ENCODE peak calls at places on chromosome 11, in nine cellular contexts. One of them, this sample, is unnamed.

GRCh38 chr11:27861706-27862430 is 161.6 kb upstream of the BDNF start:
- DNase-seq in MM.1S: no peak
- DNase-seq in chondrocyte: no peak
- DNase-seq in activated CD4-positive, alpha-beta memory T cell treated with anti-CD3 and anti-CD28 coated beads, Interleukin-2, amount 10 ng/mL, durations not matched to agents 7 days and 5 days: no peak
- DNase-seq in gastrocnemius medialis: no peak
- DNase-seq in brain pericyte: no peak
- DNase-seq in A549: no peak
- DNase-seq in KBM-7: no peak
- DNase-seq in progenitor cell of endocrine pancreas: no peak
- DNase-seq in this sample: peak

GRCh38 chr11:130719516-130719915 is 196.8 kb downstream of the SNX19 start:
- DNase-seq in KBM-7: no peak
- DNase-seq in chondrocyte: no peak
- DNase-seq in progenitor cell of endocrine pancreas: no peak
- DNase-seq in brain pericyte: no peak
- DNase-seq in gastrocnemius medialis: no peak
- DNase-seq in A549: no peak
- DNase-seq in MM.1S: no peak
- DNase-seq in activated CD4-positive, alpha-beta memory T cell treated with anti-CD3 and anti-CD28 coated beads, Interleukin-2, amount 10 ng/mL, durations not matched to agents 7 days and 5 days: no peak
- DNase-seq in this sample: peak

GRCh38 chr11:77557553-77557952 is 32.2 kb upstream of the AQP11 start:
- DNase-seq in brain pericyte: no peak
- DNase-seq in chondrocyte: no peak
- DNase-seq in progenitor cell of endocrine pancreas: no peak
- DNase-seq in KBM-7: peak
- DNase-seq in A549: no peak
- DNase-seq in gastrocnemius medialis: no peak
- DNase-seq in MM.1S: peak
- DNase-seq in activated CD4-positive, alpha-beta memory T cell treated with anti-CD3 and anti-CD28 coated beads, Interleukin-2, amount 10 ng/mL, durations not matched to agents 7 days and 5 days: no peak
- DNase-seq in this sample: peak

GRCh38 chr11:122920579-122920978 is 38.0 kb downstream of the JHY start:
- DNase-seq in A549: no peak
- DNase-seq in brain pericyte: no peak
- DNase-seq in MM.1S: no peak
- DNase-seq in activated CD4-positive, alpha-beta memory T cell treated with anti-CD3 and anti-CD28 coated beads, Interleukin-2, amount 10 ng/mL, durations not matched to agents 7 days and 5 days: no peak
- DNase-seq in progenitor cell of endocrine pancreas: no peak
- DNase-seq in chondrocyte: no peak
- DNase-seq in KBM-7: no peak
- DNase-seq in gastrocnemius medialis: no peak
- DNase-seq in this sample: no peak

GRCh38 chr11:103892603-103893002 is 143.8 kb upstream of the DDI1 start:
- DNase-seq in brain pericyte: peak
- DNase-seq in gastrocnemius medialis: no peak
- DNase-seq in KBM-7: no peak
- DNase-seq in MM.1S: no peak
- DNase-seq in progenitor cell of endocrine pancreas: no peak
- DNase-seq in chondrocyte: no peak
- DNase-seq in activated CD4-positive, alpha-beta memory T cell treated with anti-CD3 and anti-CD28 coated beads, Interleukin-2, amount 10 ng/mL, durations not matched to agents 7 days and 5 days: no peak
- DNase-seq in A549: peak
- DNase-seq in this sample: peak

GRCh38 chr11:1863352-1864215 is 10.7 kb downstream of the LSP1 start:
- DNase-seq in progenitor cell of endocrine pancreas: no peak
- DNase-seq in activated CD4-positive, alpha-beta memory T cell treated with anti-CD3 and anti-CD28 coated beads, Interleukin-2, amount 10 ng/mL, durations not matched to agents 7 days and 5 days: no peak
- DNase-seq in brain pericyte: peak
- DNase-seq in MM.1S: no peak
- DNase-seq in A549: peak
- DNase-seq in gastrocnemius medialis: peak
- DNase-seq in KBM-7: peak
- DNase-seq in chondrocyte: no peak
- DNase-seq in this sample: peak

GRCh38 chr11:121615506-121615905 is 162.7 kb upstream of the SORL1-AS1 start:
- DNase-seq in gastrocnemius medialis: no peak
- DNase-seq in brain pericyte: no peak
- DNase-seq in activated CD4-positive, alpha-beta memory T cell treated with anti-CD3 and anti-CD28 coated beads, Interleukin-2, amount 10 ng/mL, durations not matched to agents 7 days and 5 days: no peak
- DNase-seq in progenitor cell of endocrine pancreas: no peak
- DNase-seq in chondrocyte: no peak
- DNase-seq in A549: no peak
- DNase-seq in KBM-7: no peak
- DNase-seq in MM.1S: no peak
- DNase-seq in this sample: no peak

GRCh38 chr11:71491531-71492329 is 35.3 kb upstream of the KRTAP5-7 start:
- DNase-seq in chondrocyte: peak
- DNase-seq in KBM-7: no peak
- DNase-seq in gastrocnemius medialis: no peak
- DNase-seq in progenitor cell of endocrine pancreas: peak
- DNase-seq in MM.1S: no peak
- DNase-seq in A549: no peak
- DNase-seq in activated CD4-positive, alpha-beta memory T cell treated with anti-CD3 and anti-CD28 coated beads, Interleukin-2, amount 10 ng/mL, durations not matched to agents 7 days and 5 days: peak
- DNase-seq in brain pericyte: no peak
- DNase-seq in this sample: no peak

GRCh38 chr11:76781046-76781801 is 1.9 kb upstream of the TSKU start:
- DNase-seq in activated CD4-positive, alpha-beta memory T cell treated with anti-CD3 and anti-CD28 coated beads, Interleukin-2, amount 10 ng/mL, durations not matched to agents 7 days and 5 days: no peak
- DNase-seq in gastrocnemius medialis: no peak
- DNase-seq in A549: no peak
- DNase-seq in MM.1S: no peak
- DNase-seq in brain pericyte: no peak
- DNase-seq in progenitor cell of endocrine pancreas: no peak
- DNase-seq in KBM-7: no peak
- DNase-seq in chondrocyte: peak
- DNase-seq in this sample: no peak

GRCh38 chr11:111502611-111503010 is 9.6 kb downstream of the BTG4 start:
- DNase-seq in gastrocnemius medialis: no peak
- DNase-seq in A549: no peak
- DNase-seq in chondrocyte: no peak
- DNase-seq in progenitor cell of endocrine pancreas: no peak
- DNase-seq in activated CD4-positive, alpha-beta memory T cell treated with anti-CD3 and anti-CD28 coated beads, Interleukin-2, amount 10 ng/mL, durations not matched to agents 7 days and 5 days: no peak
- DNase-seq in brain pericyte: no peak
- DNase-seq in MM.1S: no peak
- DNase-seq in KBM-7: no peak
- DNase-seq in this sample: no peak

GRCh38 chr11:130700092-130700491 is 216.2 kb downstream of the SNX19 start:
- DNase-seq in brain pericyte: no peak
- DNase-seq in activated CD4-positive, alpha-beta memory T cell treated with anti-CD3 and anti-CD28 coated beads, Interleukin-2, amount 10 ng/mL, durations not matched to agents 7 days and 5 days: no peak
- DNase-seq in progenitor cell of endocrine pancreas: no peak
- DNase-seq in KBM-7: no peak
- DNase-seq in MM.1S: no peak
- DNase-seq in A549: no peak
- DNase-seq in gastrocnemius medialis: no peak
- DNase-seq in chondrocyte: no peak
- DNase-seq in this sample: no peak

GRCh38 chr11:9748361-9748970 is 84.6 kb downstream of the SWAP70 start:
- DNase-seq in progenitor cell of endocrine pancreas: no peak
- DNase-seq in KBM-7: peak
- DNase-seq in brain pericyte: peak
- DNase-seq in gastrocnemius medialis: no peak
- DNase-seq in activated CD4-positive, alpha-beta memory T cell treated with anti-CD3 and anti-CD28 coated beads, Interleukin-2, amount 10 ng/mL, durations not matched to agents 7 days and 5 days: peak
- DNase-seq in chondrocyte: no peak
- DNase-seq in A549: peak
- DNase-seq in MM.1S: peak
- DNase-seq in this sample: peak

GRCh38 chr11:124865902-124866851 is 945 bp downstream of the ROBO3 start:
- DNase-seq in MM.1S: peak
- DNase-seq in A549: peak
- DNase-seq in progenitor cell of endocrine pancreas: peak
- DNase-seq in KBM-7: peak
- DNase-seq in brain pericyte: no peak
- DNase-seq in chondrocyte: no peak
- DNase-seq in gastrocnemius medialis: no peak
- DNase-seq in activated CD4-positive, alpha-beta memory T cell treated with anti-CD3 and anti-CD28 coated beads, Interleukin-2, amount 10 ng/mL, durations not matched to agents 7 days and 5 days: peak
- DNase-seq in this sample: no peak

GRCh38 chr11:16184588-16184987 is 171.8 kb downstream of the SOX6 start:
- DNase-seq in progenitor cell of endocrine pancreas: no peak
- DNase-seq in KBM-7: no peak
- DNase-seq in gastrocnemius medialis: peak
- DNase-seq in activated CD4-positive, alpha-beta memory T cell treated with anti-CD3 and anti-CD28 coated beads, Interleukin-2, amount 10 ng/mL, durations not matched to agents 7 days and 5 days: no peak
- DNase-seq in brain pericyte: peak
- DNase-seq in A549: peak
- DNase-seq in MM.1S: no peak
- DNase-seq in chondrocyte: no peak
- DNase-seq in this sample: no peak

GRCh38 chr11:121257976-121258375 is 34.6 kb upstream of the SC5D start:
- DNase-seq in brain pericyte: no peak
- DNase-seq in activated CD4-positive, alpha-beta memory T cell treated with anti-CD3 and anti-CD28 coated beads, Interleukin-2, amount 10 ng/mL, durations not matched to agents 7 days and 5 days: no peak
- DNase-seq in progenitor cell of endocrine pancreas: no peak
- DNase-seq in gastrocnemius medialis: no peak
- DNase-seq in KBM-7: no peak
- DNase-seq in A549: no peak
- DNase-seq in MM.1S: no peak
- DNase-seq in chondrocyte: no peak
- DNase-seq in this sample: no peak

GRCh38 chr11:110587972-110588371 is 124.3 kb downstream of the ARHGAP20 start:
- DNase-seq in brain pericyte: peak
- DNase-seq in A549: no peak
- DNase-seq in gastrocnemius medialis: no peak
- DNase-seq in chondrocyte: no peak
- DNase-seq in progenitor cell of endocrine pancreas: no peak
- DNase-seq in activated CD4-positive, alpha-beta memory T cell treated with anti-CD3 and anti-CD28 coated beads, Interleukin-2, amount 10 ng/mL, durations not matched to agents 7 days and 5 days: no peak
- DNase-seq in KBM-7: no peak
- DNase-seq in MM.1S: no peak
- DNase-seq in this sample: peak

GRCh38 chr11:28715726-28716125 is 607.5 kb downstream of the METTL15 start:
- DNase-seq in chondrocyte: no peak
- DNase-seq in progenitor cell of endocrine pancreas: no peak
- DNase-seq in gastrocnemius medialis: no peak
- DNase-seq in brain pericyte: no peak
- DNase-seq in KBM-7: no peak
- DNase-seq in activated CD4-positive, alpha-beta memory T cell treated with anti-CD3 and anti-CD28 coated beads, Interleukin-2, amount 10 ng/mL, durations not matched to agents 7 days and 5 days: no peak
- DNase-seq in A549: no peak
- DNase-seq in MM.1S: no peak
- DNase-seq in this sample: no peak

GRCh38 chr11:47961383-47961782 is 19.0 kb upstream of the PTPRJ start:
- DNase-seq in KBM-7: no peak
- DNase-seq in progenitor cell of endocrine pancreas: no peak
- DNase-seq in MM.1S: no peak
- DNase-seq in gastrocnemius medialis: no peak
- DNase-seq in brain pericyte: no peak
- DNase-seq in chondrocyte: no peak
- DNase-seq in activated CD4-positive, alpha-beta memory T cell treated with anti-CD3 and anti-CD28 coated beads, Interleukin-2, amount 10 ng/mL, durations not matched to agents 7 days and 5 days: no peak
- DNase-seq in A549: no peak
- DNase-seq in this sample: no peak

GRCh38 chr11:18383388-18384156 is 10.8 kb upstream of the LDHA start:
- DNase-seq in activated CD4-positive, alpha-beta memory T cell treated with anti-CD3 and anti-CD28 coated beads, Interleukin-2, amount 10 ng/mL, durations not matched to agents 7 days and 5 days: peak
- DNase-seq in MM.1S: peak
- DNase-seq in A549: peak
- DNase-seq in gastrocnemius medialis: peak
- DNase-seq in brain pericyte: peak
- DNase-seq in progenitor cell of endocrine pancreas: no peak
- DNase-seq in chondrocyte: no peak
- DNase-seq in KBM-7: peak
- DNase-seq in this sample: peak

GRCh38 chr11:117600261-117600783 is 196.7 kb downstream of the DSCAML1 start:
- DNase-seq in activated CD4-positive, alpha-beta memory T cell treated with anti-CD3 and anti-CD28 coated beads, Interleukin-2, amount 10 ng/mL, durations not matched to agents 7 days and 5 days: no peak
- DNase-seq in progenitor cell of endocrine pancreas: no peak
- DNase-seq in MM.1S: no peak
- DNase-seq in brain pericyte: no peak
- DNase-seq in gastrocnemius medialis: no peak
- DNase-seq in A549: no peak
- DNase-seq in KBM-7: no peak
- DNase-seq in chondrocyte: no peak
- DNase-seq in this sample: no peak

GRCh38 chr11:68031136-68031459 is 617 bp downstream of the NDUFS8 start:
- DNase-seq in MM.1S: no peak
- DNase-seq in gastrocnemius medialis: no peak
- DNase-seq in chondrocyte: no peak
- DNase-seq in A549: no peak
- DNase-seq in KBM-7: no peak
- DNase-seq in progenitor cell of endocrine pancreas: no peak
- DNase-seq in activated CD4-positive, alpha-beta memory T cell treated with anti-CD3 and anti-CD28 coated beads, Interleukin-2, amount 10 ng/mL, durations not matched to agents 7 days and 5 days: no peak
- DNase-seq in brain pericyte: no peak
- DNase-seq in this sample: peak

GRCh38 chr11:65607614-65608426 is 6.2 kb downstream of the MAP3K11 start:
- DNase-seq in brain pericyte: no peak
- DNase-seq in KBM-7: no peak
- DNase-seq in gastrocnemius medialis: no peak
- DNase-seq in chondrocyte: no peak
- DNase-seq in A549: no peak
- DNase-seq in activated CD4-positive, alpha-beta memory T cell treated with anti-CD3 and anti-CD28 coated beads, Interleukin-2, amount 10 ng/mL, durations not matched to agents 7 days and 5 days: no peak
- DNase-seq in MM.1S: no peak
- DNase-seq in progenitor cell of endocrine pancreas: no peak
- DNase-seq in this sample: no peak

GRCh38 chr11:78647266-78647915 is 72.7 kb upstream of the NARS2 start:
- DNase-seq in A549: no peak
- DNase-seq in progenitor cell of endocrine pancreas: no peak
- DNase-seq in gastrocnemius medialis: no peak
- DNase-seq in KBM-7: no peak
- DNase-seq in brain pericyte: no peak
- DNase-seq in chondrocyte: no peak
- DNase-seq in MM.1S: no peak
- DNase-seq in activated CD4-positive, alpha-beta memory T cell treated with anti-CD3 and anti-CD28 coated beads, Interleukin-2, amount 10 ng/mL, durations not matched to agents 7 days and 5 days: no peak
- DNase-seq in this sample: no peak